ENCODE peak calls at places on chromosomes 5 and 9, in seven cellular contexts. T is memory B cell, G is Kasumi-1, Q is A549, Z is caudate nucleus, A is iPS-NIHi11, P is AG04450. N is an unnamed sample.

GRCh38 chr9:15696979-15697378 is 144.1 kb downstream of the CCDC171 start:
- DNase-seq in Q (no peak), G (no peak), T (no peak), Z (no peak), A (peak), P (no peak), N (no peak)

GRCh38 chr5:107937198-107937597 is 266.5 kb upstream of the EFNA5 start:
- DNase-seq in Z (no peak), Q (no peak), G (no peak), A (peak), T (no peak), P (no peak), N (no peak)

GRCh38 chr9:36008774-36009300 is 27.9 kb upstream of the RECK start:
- DNase-seq in A (peak), P (no peak), T (peak), Z (no peak), Q (peak), G (peak), N (peak)

GRCh38 chr5:79590395-79590999 is 21.7 kb upstream of the TENT2 start:
- DNase-seq in Z (no peak), A (no peak), Q (no peak), P (no peak), T (no peak), G (peak), N (peak)

GRCh38 chr9:134048582-134048968 is 19.3 kb downstream of the BRD3 start:
- DNase-seq in T (no peak), Z (no peak), A (peak), Q (no peak), P (no peak), G (no peak), N (no peak)

GRCh38 chr5:144187699-144188294 is 17.1 kb downstream of the KCTD16 start:
- DNase-seq in G (peak), T (peak), Z (no peak), Q (peak), A (no peak), P (peak), N (peak)

GRCh38 chr9:136082496-136083361 is 12.4 kb downstream of the NACC2 start:
- DNase-seq in T (no peak), A (no peak), P (no peak), G (no peak), Q (no peak), Z (no peak), N (no peak)

GRCh38 chr9:80231847-80232246 is 660.1 kb downstream of the TLE4 start:
- DNase-seq in Q (no peak), P (no peak), A (no peak), Z (no peak), T (peak), G (no peak), N (no peak)

GRCh38 chr5:76404694-76405306 is 1.7 kb downstream of the IQGAP2 start:
- DNase-seq in Z (no peak), A (no peak), P (no peak), T (peak), Q (no peak), G (peak), N (peak)

GRCh38 chr5:15383021-15383420 is 117.0 kb upstream of the FBXL7 start:
- DNase-seq in A (no peak), G (no peak), Q (no peak), P (no peak), T (no peak), Z (no peak), N (no peak)

GRCh38 chr9:126613656-126614055 is at the start of gene LMX1B:
- DNase-seq in T (no peak), Q (peak), P (no peak), Z (no peak), G (no peak), A (peak), N (no peak)

GRCh38 chr9:32486839-32487562 is 39.0 kb downstream of the RIGI start:
- DNase-seq in Q (no peak), Z (no peak), G (no peak), P (peak), A (no peak), T (no peak), N (no peak)

GRCh38 chr9:32966036-32966435 is 35.4 kb downstream of the APTX start:
- DNase-seq in G (no peak), A (no peak), P (no peak), T (no peak), Q (no peak), Z (no peak), N (no peak)

GRCh38 chr5:75054110-75054930 is 2.0 kb upstream of the GCNT4 start:
- DNase-seq in T (no peak), A (peak), P (no peak), Q (no peak), Z (no peak), G (no peak), N (no peak)

GRCh38 chr9:14467675-14468374 is 153.9 kb upstream of the NFIB start:
- DNase-seq in G (no peak), A (no peak), T (no peak), Z (no peak), Q (no peak), P (no peak), N (no peak)

GRCh38 chr9:98045234-98046160 is 11.0 kb upstream of the NANS start:
- DNase-seq in T (peak), Z (no peak), G (peak), A (no peak), P (no peak), Q (no peak), N (peak)

GRCh38 chr9:5721279-5722087 is 92.6 kb downstream of the RIC1 start:
- DNase-seq in Z (no peak), P (no peak), T (no peak), A (no peak), G (no peak), Q (peak), N (no peak)

GRCh38 chr5:93585054-93585751 is 2.2 kb downstream of the NR2F1 start:
- DNase-seq in G (no peak), A (peak), T (no peak), P (no peak), Z (no peak), Q (no peak), N (no peak)

GRCh38 chr9:21381752-21382339 is 3.4 kb downstream of the IFNA2 start:
- DNase-seq in G (peak), P (no peak), A (peak), Q (no peak), T (peak), Z (no peak), N (peak)

GRCh38 chr5:86968311-86968753 is 299.4 kb upstream of the RASA1 start:
- DNase-seq in Z (no peak), Q (peak), T (no peak), P (peak), A (no peak), G (peak), N (peak)

GRCh38 chr5:96483878-96484277 is 50.8 kb upstream of the PCSK1 start:
- DNase-seq in A (peak), G (peak), Q (no peak), T (no peak), P (no peak), Z (no peak), N (peak)

GRCh38 chr5:39608024-39608423 is 183.2 kb upstream of the DAB2 start:
- DNase-seq in Z (no peak), Q (no peak), G (no peak), A (no peak), P (no peak), T (no peak), N (no peak)

GRCh38 chr5:73625314-73625904 is 587 bp upstream of the ARHGEF28 start:
- DNase-seq in G (no peak), T (no peak), Z (no peak), P (no peak), Q (peak), A (no peak), N (no peak)

GRCh38 chr9:95316794-95317118 is 753 bp downstream of the FANCC start:
- DNase-seq in Q (peak), A (peak), G (peak), T (no peak), Z (no peak), P (no peak), N (peak)

GRCh38 chr9:114163517-114163924 is 8.2 kb downstream of the COL27A1 start:
- DNase-seq in T (no peak), A (peak), G (no peak), Q (peak), Z (no peak), P (no peak), N (no peak)

GRCh38 chr5:130198927-130199326 is 294.7 kb downstream of the CHSY3 start:
- DNase-seq in A (peak), T (no peak), G (no peak), Q (peak), P (peak), Z (no peak), N (no peak)

N was measured in AML-193.